ENCODE peak calls at places on chromosomes 6 and 20, in nine cellular contexts. W is GM23248; M is pancreas; F is CD8-positive, alpha-beta T cell; U is body of pancreas; Y is CD8-positive, alpha-beta memory T cell; Z is hepatocyte; G is tibial artery; V is small intestine. H is an unnamed sample.

GRCh38 chr6:143609972-143610371 is 67.8 kb upstream of the PHACTR2 start:
- DNase-seq in W (no peak), M (no peak), F (no peak), U (no peak), Y (no peak), Z (no peak), G (no peak), V (no peak), H (no peak)

GRCh38 chr6:120826253-120826652 is 508.0 kb downstream of the TBC1D32 start:
- DNase-seq in W (peak; percentile 10), M (peak; percentile 62), F (no peak), U (peak; percentile 62), Y (no peak), Z (peak; percentile 65), G (no peak), V (peak; percentile 28), H (no peak)

GRCh38 chr20:3710027-3710426 is 2.4 kb downstream of the SIGLEC1 start:
- DNase-seq in W (no peak), M (no peak), F (no peak), U (no peak), Y (no peak), Z (no peak), G (no peak), V (no peak), H (no peak)

GRCh38 chr6:149372062-149372461 is 28.0 kb upstream of the SUMO4 start:
- DNase-seq in W (no peak), M (no peak), F (no peak), U (no peak), Y (no peak), Z (no peak), G (no peak), V (no peak), H (no peak)

GRCh38 chr6:63573899-63574553 is 1.7 kb downstream of the LOC128125822 start:
- DNase-seq in W (peak; percentile 75), M (peak; percentile 63), F (no peak), U (peak; percentile 61), Y (peak; percentile 32), Z (peak; percentile 80), G (no peak), V (peak; percentile 60), H (no peak)

GRCh38 chr6:27053738-27054137 is 193.8 kb upstream of the PRSS16 start:
- DNase-seq in W (no peak), M (no peak), F (no peak), U (no peak), Y (no peak), Z (no peak), G (no peak), V (no peak), H (no peak)

GRCh38 chr6:165926378-165926777 is 241.3 kb downstream of the TBXT start:
- DNase-seq in W (no peak), M (no peak), F (no peak), U (no peak), Y (no peak), Z (no peak), G (no peak), V (no peak), H (no peak)

GRCh38 chr20:889932-890463 is 26.1 kb downstream of the ANGPT4 start:
- DNase-seq in W (no peak), M (no peak), F (no peak), U (no peak), Y (no peak), Z (no peak), G (no peak), V (no peak), H (no peak)

GRCh38 chr6:12545837-12546658 is 170.5 kb upstream of the PHACTR1 start:
- DNase-seq in W (peak; percentile 76), M (no peak), F (no peak), U (no peak), Y (no peak), Z (no peak), G (no peak), V (peak; percentile 71), H (no peak)

GRCh38 chr20:57265649-57266250 is 691 bp downstream of the BMP7 start:
- DNase-seq in W (no peak), M (no peak), F (no peak), U (peak; percentile 24), Y (no peak), Z (no peak), G (no peak), V (no peak), H (no peak)

GRCh38 chr20:54148947-54149764 is 24.6 kb downstream of the CYP24A1 start:
- DNase-seq in W (no peak), M (peak; percentile 36), F (no peak), U (no peak), Y (no peak), Z (peak; percentile 80), G (no peak), V (peak; percentile 98), H (no peak)

GRCh38 chr20:17635320-17635673 is 46.7 kb downstream of the RRBP1 start:
- DNase-seq in W (no peak), M (no peak), F (no peak), U (no peak), Y (no peak), Z (no peak), G (no peak), V (no peak), H (peak; percentile 53)

GRCh38 chr20:17633221-17633849 is 48.7 kb downstream of the RRBP1 start:
- DNase-seq in W (no peak), M (no peak), F (no peak), U (no peak), Y (no peak), Z (no peak), G (no peak), V (no peak), H (peak; percentile 42)

GRCh38 chr20:17633850-17634500 is 48.1 kb downstream of the RRBP1 start:
- DNase-seq in W (no peak), M (no peak), F (no peak), U (no peak), Y (no peak), Z (no peak), G (no peak), V (no peak), H (peak; percentile 48)

GRCh38 chr20:17635846-17636245 is 46.2 kb downstream of the RRBP1 start:
- DNase-seq in W (peak; percentile 75), M (no peak), F (no peak), U (no peak), Y (no peak), Z (no peak), G (no peak), V (no peak), H (peak; percentile 62)

GRCh38 chr20:17634666-17635319 is 47.2 kb downstream of the RRBP1 start:
- DNase-seq in W (no peak), M (no peak), F (no peak), U (no peak), Y (no peak), Z (no peak), G (no peak), V (no peak), H (peak; percentile 85)
- H3K4me1 ChIP-seq in W (no peaks in the 10 kb centered on the region), M (no peaks in the 10 kb centered on the region), F (no peaks in the 10 kb centered on the region), U (peaks cover 30% of the 10 kb centered on the region), Y (no peaks in the 10 kb centered on the region), Z (no peaks in the 10 kb centered on the region), G (peaks cover 47% of the 10 kb centered on the region), V (no peaks in the 10 kb centered on the region), H (no peaks in the 10 kb centered on the region)

GRCh38 chr20:20366551-20366895 is 1.4 kb upstream of the INSM1 start:
- DNase-seq in W (no peak), M (no peak), F (no peak), U (no peak), Y (no peak), Z (no peak), G (no peak), V (no peak), H (no peak)

GRCh38 chr20:20367681-20368413 is at the start of gene INSM1:
- DNase-seq in W (no peak), M (no peak), F (no peak), U (no peak), Y (no peak), Z (no peak), G (no peak), V (no peak), H (no peak)

GRCh38 chr20:20368414-20369352 is 779 bp downstream of the INSM1 start:
- DNase-seq in W (peak; percentile 28), M (no peak), F (no peak), U (no peak), Y (no peak), Z (peak; percentile 17), G (no peak), V (no peak), H (no peak)

GRCh38 chr20:20365593-20365992 is 2.3 kb upstream of the INSM1 start:
- DNase-seq in W (no peak), M (no peak), F (no peak), U (no peak), Y (no peak), Z (no peak), G (no peak), V (no peak), H (no peak)

DNA sequence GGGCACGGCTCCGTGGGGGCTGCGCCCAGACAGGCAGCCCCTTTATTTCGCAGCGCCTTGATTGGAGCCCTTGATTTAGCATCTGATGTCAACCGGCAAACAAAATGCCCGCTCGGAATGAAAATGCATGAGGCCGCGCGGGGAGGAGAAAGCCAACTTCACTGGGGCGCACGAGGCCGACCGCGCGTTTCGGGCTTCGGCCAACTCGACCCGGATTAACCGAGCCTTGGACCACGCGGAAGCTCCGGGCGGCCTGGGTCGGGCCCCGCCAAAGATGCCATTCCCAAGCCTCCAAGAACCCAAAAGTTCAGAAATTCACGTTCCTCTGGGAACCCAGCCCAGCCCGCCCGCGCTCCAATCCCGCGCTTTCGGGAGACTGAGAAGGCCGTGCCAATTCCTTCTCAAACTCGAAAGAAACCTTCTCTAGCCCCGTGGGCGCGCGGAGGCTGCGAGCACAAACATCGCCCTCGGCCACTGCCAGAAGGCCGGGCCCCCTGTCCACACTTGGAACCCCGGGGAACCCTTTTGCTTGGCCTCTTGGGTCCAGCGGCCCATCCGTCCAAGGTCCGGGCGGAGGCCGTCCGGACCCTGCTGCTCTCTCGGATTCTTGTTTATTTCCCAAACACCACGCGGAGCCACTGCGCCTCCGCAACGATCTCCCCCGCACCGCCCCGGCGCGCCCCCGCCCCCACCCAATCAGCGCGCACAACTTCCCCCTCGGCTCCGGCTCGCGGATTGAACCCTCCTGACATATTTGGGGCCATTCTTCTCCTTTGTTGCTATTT is 816 bp upstream of the INSM1 start:
- DNase-seq in W (peak; percentile 21), M (no peak), F (no peak), U (no peak), Y (no peak), Z (no peak), G (no peak), V (no peak), H (no peak)
- H3K27me3 ChIP-seq in W (peaks cover 80% of the 10 kb centered on the region), M (no peaks in the 10 kb centered on the region), F (peaks cover 4% of the 10 kb centered on the region), U (no peaks in the 10 kb centered on the region), Y (peaks cover 5% of the 10 kb centered on the region), Z (peaks cover 88% of the 10 kb centered on the region), G (no peaks in the 10 kb centered on the region), V (peaks cover 39% of the 10 kb centered on the region), H (no peaks in the 10 kb centered on the region)

GRCh38 chr20:51529027-51529749 is 13.3 kb downstream of the NFATC2 start:
- DNase-seq in W (peak; percentile 13), M (no peak), F (no peak), U (no peak), Y (no peak), Z (peak; percentile 59), G (no peak), V (peak; percentile 71), H (no peak)
- H3K4me1 ChIP-seq in W (peaks cover 20% of the 10 kb centered on the region), M (no peaks in the 10 kb centered on the region), F (peaks cover 96% of the 10 kb centered on the region), U (peaks cover 10% of the 10 kb centered on the region), Y (peaks cover 98% of the 10 kb centered on the region), Z (peaks cover 12% of the 10 kb centered on the region), G (peaks cover 15% of the 10 kb centered on the region), V (peaks cover 10% of the 10 kb centered on the region), H (no peaks in the 10 kb centered on the region)

DNA sequence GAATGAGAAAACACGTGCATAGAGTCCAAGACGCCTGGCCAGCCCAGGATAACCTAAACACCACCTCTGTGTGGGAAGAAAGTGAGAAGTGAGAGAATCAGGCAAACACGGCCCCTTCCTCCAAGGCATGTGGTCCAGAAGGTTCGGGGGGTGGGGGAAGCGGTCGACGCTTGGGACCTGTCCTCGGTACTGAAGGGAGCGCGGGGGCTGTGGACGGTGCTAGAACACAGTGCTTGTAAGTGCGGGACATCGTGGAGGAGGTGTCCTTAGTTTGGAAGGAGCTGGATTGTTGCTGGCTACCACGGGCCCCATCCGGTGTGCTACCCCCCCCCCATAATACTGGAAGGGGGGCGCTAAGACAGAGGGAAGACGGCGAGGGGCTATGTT is 1.7 kb upstream of the VSTM2L start:
- DNase-seq in W (peak; percentile 48), M (no peak), F (no peak), U (no peak), Y (no peak), Z (no peak), G (no peak), V (no peak), H (no peak)
- H3K27me3 ChIP-seq in W (peaks cover 13% of the 10 kb centered on the region), M (no peaks in the 10 kb centered on the region), F (peaks cover 14% of the 10 kb centered on the region), U (no peaks in the 10 kb centered on the region), Y (peaks cover 18% of the 10 kb centered on the region), Z (peaks cover 54% of the 10 kb centered on the region), G (no peaks in the 10 kb centered on the region), V (peaks cover 21% of the 10 kb centered on the region), H (no peaks in the 10 kb centered on the region)